ENCODE peak calls at places on chromosomes 3 and 15, in five cellular contexts. Q is A549, H is K562, B is HepG2, J is GM12878. P is an unnamed sample.

GRCh38 chr3:60912142-60912541 is 339.1 kb downstream of the FHIT start:
- DNase-seq in J (no peak), Q (no peak), B (no peak), H (no peak), P (no peak)

GRCh38 chr3:42216302-42216701 is 49.7 kb downstream of the CCK start:
- DNase-seq in B (no peak), J (no peak), Q (no peak), H (no peak), P (no peak)

GRCh38 chr3:152434142-152434541 is 165.4 kb downstream of the MBNL1 start:
- DNase-seq in H (no peak), B (no peak), J (no peak), Q (no peak), P (no peak)

GRCh38 chr3:197519801-197520211 is 36.0 kb downstream of the BDH1 start:
- DNase-seq in J (no peak), Q (peak), H (no peak), B (no peak), P (no peak)

GRCh38 chr3:9769426-9770275 is at the start of gene CAMK1:
- DNase-seq in H (peak), J (no peak), Q (peak), B (peak), P (peak)

GRCh38 chr15:97849183-97849582 is 111.3 kb upstream of the ARRDC4 start:
- DNase-seq in H (no peak), Q (no peak), B (no peak), J (no peak), P (no peak)

GRCh38 chr3:53885239-53885638 is 3.3 kb upstream of the ACTR8 start:
- DNase-seq in H (no peak), B (no peak), Q (no peak), J (peak), P (no peak)

GRCh38 chr3:45491344-45491743 is 103.0 kb downstream of the LARS2 start:
- DNase-seq in Q (no peak), H (no peak), B (no peak), J (no peak), P (no peak)

GRCh38 chr3:150346956-150347863 is 60.9 kb upstream of the TSC22D2 start:
- DNase-seq in B (no peak), H (no peak), J (no peak), Q (no peak), P (no peak)

GRCh38 chr15:99755692-99756409 is 22.6 kb upstream of the LYSMD4 start:
- DNase-seq in H (peak), Q (peak), B (peak), J (peak), P (peak)

GRCh38 chr3:27606537-27606936 is 115.6 kb downstream of the EOMES start:
- DNase-seq in Q (no peak), J (no peak), H (no peak), B (no peak), P (no peak)

GRCh38 chr15:101176625-101177024 is 75.2 kb downstream of the CHSY1 start:
- DNase-seq in Q (no peak), J (no peak), H (no peak), B (peak), P (peak)

GRCh38 chr15:51144021-51144532 is 49.4 kb upstream of the TNFAIP8L3 start:
- DNase-seq in B (no peak), H (peak), Q (peak), J (no peak), P (peak)

GRCh38 chr15:101128191-101128590 is 123.7 kb downstream of the CHSY1 start:
- DNase-seq in J (no peak), H (no peak), B (no peak), Q (no peak), P (peak)

GRCh38 chr3:187016639-187017345 is 86.5 kb downstream of the ST6GAL1 start:
- DNase-seq in Q (no peak), B (peak), J (no peak), H (no peak), P (peak)

GRCh38 chr3:72307438-72308105 is 522.6 kb upstream of the PROK2 start:
- DNase-seq in H (no peak), B (no peak), J (no peak), Q (no peak), P (peak)

GRCh38 chr3:34017757-34018156 is 219.3 kb downstream of the PDCD6IP start:
- DNase-seq in J (no peak), H (no peak), B (no peak), Q (no peak), P (no peak)

GRCh38 chr3:34013818-34014576 is 215.6 kb downstream of the PDCD6IP start:
- DNase-seq in J (no peak), B (peak), H (no peak), Q (no peak), P (no peak)

GRCh38 chr3:34019158-34019557 is 220.7 kb downstream of the PDCD6IP start:
- DNase-seq in B (no peak), J (no peak), H (no peak), Q (no peak), P (no peak)

GRCh38 chr3:34015204-34016142 is 217.0 kb downstream of the PDCD6IP start:
- DNase-seq in J (no peak), B (peak), H (no peak), Q (no peak), P (no peak)

DNA sequence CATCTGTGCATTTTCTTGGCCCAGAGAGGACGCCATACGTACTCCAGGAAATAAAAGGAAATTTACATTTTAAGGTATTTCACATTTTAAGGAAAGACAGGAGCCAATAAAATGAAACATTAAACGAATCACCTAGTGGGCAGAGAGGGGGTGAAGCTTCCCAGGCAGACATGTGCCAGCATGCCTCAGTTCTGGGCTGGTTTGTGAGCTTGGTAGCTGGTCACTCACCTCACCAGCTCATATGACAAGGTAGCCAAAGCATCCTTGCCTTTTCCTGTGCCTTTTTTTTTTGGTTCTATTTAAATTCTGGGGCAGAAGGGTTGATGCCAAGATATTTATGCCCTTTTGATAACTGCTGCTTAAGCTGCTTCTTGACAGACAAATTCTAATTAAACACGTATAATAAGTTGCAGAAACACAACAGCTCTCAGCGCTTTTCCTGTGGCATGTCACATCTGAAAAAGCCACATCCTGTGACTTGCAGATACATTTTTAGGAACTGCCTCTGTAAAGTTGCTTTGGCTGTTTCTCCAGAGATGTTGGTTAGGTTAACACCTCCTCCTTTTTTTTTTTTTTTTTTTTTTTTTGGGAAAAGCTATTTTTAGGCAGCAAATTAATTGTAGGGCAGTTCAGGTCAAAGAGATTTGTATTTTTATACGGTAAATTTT is 218.6 kb downstream of the PDCD6IP start:
- DNase-seq in B (no peak), H (no peak), J (peak), Q (no peak), P (no peak)
- H3K4me2 ChIP-seq in B (no peak), H (no peak), J (peak), Q (no peak), P (no peak)

DNA sequence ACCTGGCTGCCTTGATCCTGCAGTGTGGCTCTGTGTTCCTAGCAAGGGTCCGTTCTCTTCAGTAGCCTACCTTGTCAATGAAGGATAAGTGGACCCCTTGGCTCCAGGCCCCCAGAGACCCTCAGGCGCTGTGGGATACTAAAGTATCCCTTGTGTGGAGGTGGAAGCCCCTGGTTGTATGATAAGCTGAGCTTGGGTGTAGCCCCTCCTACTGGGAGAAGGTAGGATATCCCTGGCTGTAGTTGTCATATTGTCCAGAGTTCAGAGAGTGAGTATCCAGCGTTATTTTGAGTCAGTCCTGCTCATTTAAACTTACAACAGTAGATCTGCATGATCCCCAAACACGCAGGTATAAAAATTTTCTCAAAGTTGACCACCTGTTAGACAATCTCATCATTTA is 496.8 kb downstream of the CNTN4 start:
- DNase-seq in J (no peak), H (no peak), B (no peak), Q (no peak), P (no peak)
- TF ChIP-seq MYC in J (no peak), H (no peak), B (no peak), Q (no peak), P (no peak)

GRCh38 chr15:52261498-52262242 is 33.9 kb downstream of the MYO5C start:
- DNase-seq in J (peak), Q (peak), B (no peak), H (no peak), P (peak)
- H3K4me2 ChIP-seq in J (peak), Q (peak), B (no peak), H (no peak), P (peak)

GRCh38 chr15:89681146-89681545 is 2.0 kb upstream of the PLIN1 start:
- DNase-seq in B (no peak), Q (no peak), H (no peak), J (no peak), P (no peak)

GRCh38 chr15:89675606-89676005 is 3.6 kb downstream of the PLIN1 start:
- DNase-seq in Q (no peak), H (no peak), J (no peak), B (no peak), P (no peak)

GRCh38 chr15:89677381-89677780 is 1.8 kb downstream of the PLIN1 start:
- DNase-seq in Q (no peak), J (no peak), B (no peak), H (no peak), P (no peak)

GRCh38 chr15:89679221-89679620 is at the start of gene PLIN1:
- DNase-seq in Q (no peak), J (no peak), H (no peak), B (no peak), P (no peak)

DNA sequence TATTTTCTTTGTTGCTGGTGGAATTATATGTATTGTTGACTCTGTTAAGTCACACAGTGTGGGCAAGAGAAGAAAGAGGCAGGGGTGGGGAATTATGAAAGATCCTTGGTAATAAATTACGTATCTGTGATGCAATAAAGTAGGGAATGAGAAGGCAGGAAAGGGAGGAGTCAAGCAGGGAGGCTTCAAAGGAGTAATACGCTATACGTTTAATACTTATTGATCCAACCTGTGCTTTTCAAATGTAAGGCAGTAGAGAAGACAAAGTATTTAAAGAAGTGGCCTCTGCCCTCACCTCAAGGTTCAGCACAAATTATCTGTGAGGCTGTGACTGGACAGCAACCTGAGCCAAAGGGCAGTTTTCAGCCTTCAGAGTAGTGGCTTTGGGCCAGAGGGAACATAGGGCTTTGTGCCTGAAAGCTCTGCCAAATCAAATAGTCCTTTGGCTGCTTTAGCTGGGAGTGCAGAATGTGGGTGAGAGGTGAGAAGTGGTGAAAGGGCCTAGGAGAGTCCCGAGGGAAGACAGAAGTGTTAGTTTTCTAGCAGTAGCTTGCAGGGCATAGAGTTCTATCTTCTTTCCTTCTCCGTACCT is 1.2 kb upstream of the PLIN1 start:
- DNase-seq in H (no peak), B (peak), J (no peak), Q (no peak), P (peak)
- TF ChIP-seq MYC in H (no peak), B (no peak), J (no peak), Q (no peak), P (no peak)

DNA sequence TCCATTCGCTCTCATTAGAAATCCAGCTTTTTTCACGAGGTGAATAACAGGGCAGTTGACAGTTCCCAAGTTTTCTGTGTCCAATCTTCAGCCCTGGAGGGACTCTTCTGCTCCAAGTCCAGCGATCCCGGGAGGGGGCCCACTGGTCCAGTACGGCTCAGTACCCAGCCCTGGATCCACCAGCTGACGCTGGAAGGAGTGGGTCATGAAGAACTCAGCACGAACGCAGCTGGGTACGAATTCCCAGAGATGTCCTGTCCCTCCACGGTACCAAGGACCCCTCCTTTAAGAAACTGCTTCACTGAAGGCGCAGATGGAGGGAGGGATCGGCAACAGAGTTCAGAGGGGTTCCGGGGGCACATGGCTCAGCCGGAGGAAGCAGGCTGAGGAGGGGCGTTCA is 16.5 kb upstream of the CLK3 start:
- DNase-seq in B (no peak), H (no peak), Q (no peak), J (no peak), P (no peak)
- H3K4me2 ChIP-seq in B (peak), H (peak), Q (peak), J (peak), P (peak)

GRCh38 chr15:68819451-68820204 is 1.1 kb downstream of the ANP32A start:
- DNase-seq in Q (peak), J (no peak), B (peak), H (no peak), P (peak)
- TF ChIP-seq MYC in Q (no peak), J (no peak), B (no peak), H (no peak), P (no peak)

GRCh38 chr3:157104521-157104920 is 55.4 kb downstream of the CCNL1 start:
- DNase-seq in Q (no peak), H (no peak), J (no peak), B (no peak), P (no peak)

GRCh38 chr3:157104928-157105652 is 54.9 kb downstream of the CCNL1 start:
- DNase-seq in J (no peak), Q (no peak), B (no peak), H (peak), P (no peak)

GRCh38 chr3:157102098-157102497 is 57.8 kb downstream of the CCNL1 start:
- DNase-seq in Q (no peak), H (no peak), J (no peak), B (no peak), P (no peak)

GRCh38 chr3:157103280-157103679 is 56.7 kb downstream of the CCNL1 start:
- DNase-seq in H (no peak), Q (no peak), B (no peak), J (peak), P (no peak)

DNA sequence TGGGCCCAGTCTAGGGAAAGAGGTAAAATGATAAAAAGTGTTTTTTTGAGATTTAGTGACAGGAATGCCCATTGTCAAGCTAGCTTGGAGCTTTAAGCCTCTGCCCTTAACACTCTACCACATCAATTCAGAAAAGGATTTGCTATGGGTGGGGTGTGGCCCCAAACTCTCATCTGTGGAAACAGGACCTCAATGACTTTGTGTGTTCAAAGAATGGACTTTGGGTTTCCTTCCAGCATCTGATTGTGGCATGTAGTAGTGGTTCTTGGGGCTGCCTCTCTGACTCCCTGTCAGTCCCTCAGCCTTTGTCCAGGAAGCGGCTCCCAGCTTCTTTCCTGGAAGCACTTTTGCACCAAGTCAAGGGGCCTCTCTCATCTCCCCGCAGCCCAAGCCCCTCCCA is 56.1 kb downstream of the CCNL1 start:
- DNase-seq in B (peak), H (no peak), J (no peak), Q (no peak), P (no peak)
- H3K4me2 ChIP-seq in B (peak), H (no peak), J (peak), Q (no peak), P (no peak)

P was measured in endothelial cell of umbilical vein.